ENCODE peak calls at places on chromosomes 1 and 21, in six cellular contexts. One of them, this sample, is unnamed.

GRCh38 chr1:157236072-157236471 is 97.9 kb upstream of the ETV3 start:
- DNase-seq in CMK: no peak
- DNase-seq in HTR-8/SVneo: no peak
- DNase-seq in T-helper 9 cell: no peak
- DNase-seq in astrocyte of the cerebellum: no peak
- DNase-seq in T-helper 1 cell: no peak
- DNase-seq in this sample: no peak

GRCh38 chr1:230123280-230124186 is 56.5 kb downstream of the GALNT2 start:
- DNase-seq in CMK: no peak
- DNase-seq in HTR-8/SVneo: no peak
- DNase-seq in T-helper 9 cell: no peak
- DNase-seq in astrocyte of the cerebellum: peak; percentile 71
- DNase-seq in T-helper 1 cell: no peak
- DNase-seq in this sample: peak; percentile 75

GRCh38 chr1:111745670-111746613 is 6.7 kb upstream of the INKA2 start:
- DNase-seq in CMK: no peak
- DNase-seq in HTR-8/SVneo: no peak
- DNase-seq in T-helper 9 cell: no peak
- DNase-seq in astrocyte of the cerebellum: no peak
- DNase-seq in T-helper 1 cell: no peak
- DNase-seq in this sample: no peak

GRCh38 chr1:23524716-23525401 is 6.2 kb downstream of the E2F2 start:
- DNase-seq in CMK: peak; percentile 99
- DNase-seq in HTR-8/SVneo: no peak
- DNase-seq in T-helper 9 cell: peak; percentile 21
- DNase-seq in astrocyte of the cerebellum: no peak
- DNase-seq in T-helper 1 cell: peak; percentile 14
- DNase-seq in this sample: peak; percentile 31

GRCh38 chr1:7594714-7595295 is 176.3 kb upstream of the VAMP3 start:
- DNase-seq in CMK: no peak
- DNase-seq in HTR-8/SVneo: no peak
- DNase-seq in T-helper 9 cell: no peak
- DNase-seq in astrocyte of the cerebellum: no peak
- DNase-seq in T-helper 1 cell: no peak
- DNase-seq in this sample: no peak

GRCh38 chr1:53572802-53573148 is 113.6 kb downstream of the DMRTB1 start:
- DNase-seq in CMK: no peak
- DNase-seq in HTR-8/SVneo: no peak
- DNase-seq in T-helper 9 cell: no peak
- DNase-seq in astrocyte of the cerebellum: no peak
- DNase-seq in T-helper 1 cell: no peak
- DNase-seq in this sample: no peak

GRCh38 chr1:15848929-15849774 is 1.6 kb downstream of the SPEN start:
- DNase-seq in CMK: peak; percentile 82
- DNase-seq in HTR-8/SVneo: peak; percentile 63
- DNase-seq in T-helper 9 cell: peak; percentile 61
- DNase-seq in astrocyte of the cerebellum: peak; percentile 62
- DNase-seq in T-helper 1 cell: peak; percentile 61
- DNase-seq in this sample: peak; percentile 30

GRCh38 chr1:86913399-86913895 is 479 bp downstream of the SELENOF start:
- DNase-seq in CMK: peak; percentile 22
- DNase-seq in HTR-8/SVneo: no peak
- DNase-seq in T-helper 9 cell: peak; percentile 21
- DNase-seq in astrocyte of the cerebellum: peak; percentile 18
- DNase-seq in T-helper 1 cell: no peak
- DNase-seq in this sample: peak; percentile 10

GRCh38 chr1:11227106-11228077 is 35.0 kb downstream of the MTOR start:
- DNase-seq in CMK: no peak
- DNase-seq in HTR-8/SVneo: no peak
- DNase-seq in T-helper 9 cell: no peak
- DNase-seq in astrocyte of the cerebellum: no peak
- DNase-seq in T-helper 1 cell: no peak
- DNase-seq in this sample: no peak

GRCh38 chr21:46649356-46649755 is 13.9 kb downstream of the PRMT2 start:
- DNase-seq in CMK: no peak
- DNase-seq in HTR-8/SVneo: no peak
- DNase-seq in T-helper 9 cell: no peak
- DNase-seq in astrocyte of the cerebellum: no peak
- DNase-seq in T-helper 1 cell: no peak
- DNase-seq in this sample: no peak

GRCh38 chr1:240878631-240879030 is 266.7 kb upstream of the GREM2 start:
- DNase-seq in CMK: no peak
- DNase-seq in HTR-8/SVneo: no peak
- DNase-seq in T-helper 9 cell: no peak
- DNase-seq in astrocyte of the cerebellum: no peak
- DNase-seq in T-helper 1 cell: no peak
- DNase-seq in this sample: no peak

GRCh38 chr1:87292684-87293493 is 35.8 kb upstream of the LMO4 start:
- DNase-seq in CMK: peak; percentile 36
- DNase-seq in HTR-8/SVneo: peak; percentile 41
- DNase-seq in T-helper 9 cell: peak; percentile 58
- DNase-seq in astrocyte of the cerebellum: peak; percentile 61
- DNase-seq in T-helper 1 cell: peak; percentile 28
- DNase-seq in this sample: peak; percentile 45

GRCh38 chr1:12052008-12052573 is 11.0 kb upstream of the TNFRSF8 start:
- DNase-seq in CMK: no peak
- DNase-seq in HTR-8/SVneo: peak; percentile 89
- DNase-seq in T-helper 9 cell: no peak
- DNase-seq in astrocyte of the cerebellum: peak; percentile 47
- DNase-seq in T-helper 1 cell: no peak
- DNase-seq in this sample: no peak

GRCh38 chr1:42479621-42480020 is 16.5 kb downstream of the CCDC30 start:
- DNase-seq in CMK: no peak
- DNase-seq in HTR-8/SVneo: peak; percentile 26
- DNase-seq in T-helper 9 cell: no peak
- DNase-seq in astrocyte of the cerebellum: no peak
- DNase-seq in T-helper 1 cell: no peak
- DNase-seq in this sample: no peak

GRCh38 chr1:63723618-63724017 is 50.2 kb upstream of the ROR1 start:
- DNase-seq in CMK: no peak
- DNase-seq in HTR-8/SVneo: no peak
- DNase-seq in T-helper 9 cell: no peak
- DNase-seq in astrocyte of the cerebellum: no peak
- DNase-seq in T-helper 1 cell: no peak
- DNase-seq in this sample: no peak

GRCh38 chr1:55188909-55189308 is 26.3 kb downstream of the USP24 start:
- DNase-seq in CMK: no peak
- DNase-seq in HTR-8/SVneo: no peak
- DNase-seq in T-helper 9 cell: no peak
- DNase-seq in astrocyte of the cerebellum: no peak
- DNase-seq in T-helper 1 cell: no peak
- DNase-seq in this sample: no peak

GRCh38 chr1:151867785-151868403 is 14.4 kb upstream of the THEM5 start:
- DNase-seq in CMK: no peak
- DNase-seq in HTR-8/SVneo: no peak
- DNase-seq in T-helper 9 cell: no peak
- DNase-seq in astrocyte of the cerebellum: no peak
- DNase-seq in T-helper 1 cell: no peak
- DNase-seq in this sample: no peak

GRCh38 chr1:54850737-54851136 is 36.3 kb downstream of the DHCR24 start:
- DNase-seq in CMK: no peak
- DNase-seq in HTR-8/SVneo: no peak
- DNase-seq in T-helper 9 cell: no peak
- DNase-seq in astrocyte of the cerebellum: peak; percentile 61
- DNase-seq in T-helper 1 cell: no peak
- DNase-seq in this sample: no peak

GRCh38 chr1:184116287-184116686 is 64.8 kb downstream of the TSEN15 start:
- DNase-seq in CMK: no peak
- DNase-seq in HTR-8/SVneo: no peak
- DNase-seq in T-helper 9 cell: no peak
- DNase-seq in astrocyte of the cerebellum: no peak
- DNase-seq in T-helper 1 cell: no peak
- DNase-seq in this sample: no peak

GRCh38 chr1:48214820-48215219 is 7.7 kb upstream of the SLC5A9 start:
- DNase-seq in CMK: no peak
- DNase-seq in HTR-8/SVneo: no peak
- DNase-seq in T-helper 9 cell: no peak
- DNase-seq in astrocyte of the cerebellum: no peak
- DNase-seq in T-helper 1 cell: no peak
- DNase-seq in this sample: no peak

GRCh38 chr1:7390604-7391000 is 380.5 kb upstream of the VAMP3 start:
- DNase-seq in CMK: no peak
- DNase-seq in HTR-8/SVneo: no peak
- DNase-seq in T-helper 9 cell: no peak
- DNase-seq in astrocyte of the cerebellum: no peak
- DNase-seq in T-helper 1 cell: no peak
- DNase-seq in this sample: no peak

GRCh38 chr1:72557446-72558049 is 275.2 kb upstream of the NEGR1 start:
- DNase-seq in CMK: no peak
- DNase-seq in HTR-8/SVneo: no peak
- DNase-seq in T-helper 9 cell: no peak
- DNase-seq in astrocyte of the cerebellum: no peak
- DNase-seq in T-helper 1 cell: no peak
- DNase-seq in this sample: no peak

GRCh38 chr1:218366322-218367052 is 21.4 kb downstream of the TGFB2 start:
- DNase-seq in CMK: no peak
- DNase-seq in HTR-8/SVneo: no peak
- DNase-seq in T-helper 9 cell: no peak
- DNase-seq in astrocyte of the cerebellum: no peak
- DNase-seq in T-helper 1 cell: no peak
- DNase-seq in this sample: no peak

GRCh38 chr1:51583532-51583931 is 33.4 kb upstream of the OSBPL9 start:
- DNase-seq in CMK: no peak
- DNase-seq in HTR-8/SVneo: no peak
- DNase-seq in T-helper 9 cell: no peak
- DNase-seq in astrocyte of the cerebellum: peak; percentile 79
- DNase-seq in T-helper 1 cell: no peak
- DNase-seq in this sample: no peak

GRCh38 chr21:33418686-33419085 is 15.5 kb downstream of the IFNGR2 start:
- DNase-seq in CMK: no peak
- DNase-seq in HTR-8/SVneo: no peak
- DNase-seq in T-helper 9 cell: no peak
- DNase-seq in astrocyte of the cerebellum: no peak
- DNase-seq in T-helper 1 cell: no peak
- DNase-seq in this sample: no peak

GRCh38 chr1:116909511-116910378 is at the start of gene PTGFRN:
- DNase-seq in CMK: no peak
- DNase-seq in HTR-8/SVneo: peak; percentile 38
- DNase-seq in T-helper 9 cell: peak; percentile 4
- DNase-seq in astrocyte of the cerebellum: peak; percentile 31
- DNase-seq in T-helper 1 cell: peak; percentile 8
- DNase-seq in this sample: no peak

GRCh38 chr1:35288761-35289160 is 20.3 kb downstream of the ZMYM4 start:
- DNase-seq in CMK: no peak
- DNase-seq in HTR-8/SVneo: no peak
- DNase-seq in T-helper 9 cell: no peak
- DNase-seq in astrocyte of the cerebellum: no peak
- DNase-seq in T-helper 1 cell: no peak
- DNase-seq in this sample: no peak

GRCh38 chr1:32754282-32755097 is 51.9 kb upstream of the SYNC start:
- DNase-seq in CMK: no peak
- DNase-seq in HTR-8/SVneo: peak; percentile 29
- DNase-seq in T-helper 9 cell: peak; percentile 29
- DNase-seq in astrocyte of the cerebellum: no peak
- DNase-seq in T-helper 1 cell: peak; percentile 24
- DNase-seq in this sample: peak; percentile 33

GRCh38 chr1:156661932-156662587 is 15.1 kb downstream of the NES start:
- DNase-seq in CMK: peak; percentile 46
- DNase-seq in HTR-8/SVneo: no peak
- DNase-seq in T-helper 9 cell: no peak
- DNase-seq in astrocyte of the cerebellum: no peak
- DNase-seq in T-helper 1 cell: no peak
- DNase-seq in this sample: no peak

GRCh38 chr1:102853701-102854187 is 254.6 kb downstream of the COL11A1 start:
- DNase-seq in CMK: no peak
- DNase-seq in HTR-8/SVneo: no peak
- DNase-seq in T-helper 9 cell: no peak
- DNase-seq in astrocyte of the cerebellum: no peak
- DNase-seq in T-helper 1 cell: no peak
- DNase-seq in this sample: no peak

GRCh38 chr21:26107439-26107838 is 63.1 kb downstream of the APP start:
- DNase-seq in CMK: no peak
- DNase-seq in HTR-8/SVneo: no peak
- DNase-seq in T-helper 9 cell: no peak
- DNase-seq in astrocyte of the cerebellum: no peak
- DNase-seq in T-helper 1 cell: no peak
- DNase-seq in this sample: no peak

GRCh38 chr1:2979191-2980072 is 41.8 kb upstream of the ACTRT2 start:
- DNase-seq in CMK: no peak
- DNase-seq in HTR-8/SVneo: no peak
- DNase-seq in T-helper 9 cell: no peak
- DNase-seq in astrocyte of the cerebellum: no peak
- DNase-seq in T-helper 1 cell: no peak
- DNase-seq in this sample: no peak

GRCh38 chr1:167579986-167580385 is 26.4 kb upstream of the CREG1 start:
- DNase-seq in CMK: no peak
- DNase-seq in HTR-8/SVneo: no peak
- DNase-seq in T-helper 9 cell: no peak
- DNase-seq in astrocyte of the cerebellum: no peak
- DNase-seq in T-helper 1 cell: no peak
- DNase-seq in this sample: no peak

GRCh38 chr1:181161170-181161870 is 72.8 kb downstream of the IER5 start:
- DNase-seq in CMK: no peak
- DNase-seq in HTR-8/SVneo: no peak
- DNase-seq in T-helper 9 cell: no peak
- DNase-seq in astrocyte of the cerebellum: no peak
- DNase-seq in T-helper 1 cell: no peak
- DNase-seq in this sample: no peak

This sample was measured in T-helper 2 cell.